ENCODE peak calls at places on chromosomes 12 and 14, in four cellular contexts. N is cardiac muscle cell, P is IMR-90, F is type B pancreatic cell. U is an unnamed sample.

GRCh38 chr12:3748620-3749019 is 4.3 kb downstream of the CRACR2A start:
- DNase-seq in P (no peak), F (no peak), N (no peak), U (no peak)

GRCh38 chr12:15163577-15163976 is 57.6 kb downstream of the RERG start:
- DNase-seq in P (no peak), N (peak; percentile 36), F (no peak), U (no peak)

GRCh38 chr12:104411826-104412626 is 44.7 kb upstream of the CHST11 start:
- DNase-seq in F (no peak), N (peak; percentile 50), P (peak; percentile 40), U (no peak)

GRCh38 chr12:126355346-126355745 is 1290.1 kb downstream of the AACS start:
- DNase-seq in F (no peak), N (no peak), P (no peak), U (no peak)

GRCh38 chr12:116592116-116592637 is 33.0 kb downstream of the MAP1LC3B2 start:
- DNase-seq in N (peak; percentile 62), F (no peak), P (no peak), U (no peak)

GRCh38 chr14:104158827-104159798 is 20.7 kb downstream of the KIF26A start:
- DNase-seq in N (no peak), P (no peak), F (no peak), U (no peak)

GRCh38 chr14:88170333-88170732 is 152.7 kb downstream of the KCNK10 start:
- DNase-seq in F (no peak), N (no peak), P (no peak), U (no peak)

GRCh38 chr14:21308479-21309237 is 28.8 kb downstream of the RPGRIP1 start:
- DNase-seq in F (peak; percentile 79), P (peak; percentile 23), N (peak; percentile 93), U (no peak)

GRCh38 chr12:88299567-88300101 is 157.5 kb downstream of the TMTC3 start:
- DNase-seq in P (peak; percentile 98), F (no peak), N (peak; percentile 93), U (peak; percentile 1)

GRCh38 chr12:28089363-28089762 is 100.9 kb upstream of the CCDC91 start:
- DNase-seq in F (no peak), N (peak; percentile 45), P (peak; percentile 37), U (no peak)

GRCh38 chr12:52254965-52255751 is 19.3 kb upstream of the KRT86 start:
- DNase-seq in F (no peak), N (no peak), P (no peak), U (no peak)

GRCh38 chr14:101198398-101199027 is 295.0 kb upstream of the RTL1 start:
- DNase-seq in P (no peak), F (peak; percentile 67), N (no peak), U (no peak)

GRCh38 chr14:105199093-105199492 is 18.0 kb upstream of the NUDT14 start:
- DNase-seq in N (peak; percentile 66), P (peak; percentile 19), F (no peak), U (no peak)

GRCh38 chr12:5200276-5201087 is 156.8 kb downstream of the KCNA5 start:
- DNase-seq in P (peak; percentile 28), N (no peak), F (no peak), U (peak; percentile 30)

GRCh38 chr14:101962503-101962874 is 1.9 kb upstream of the DYNC1H1 start:
- DNase-seq in F (no peak), N (peak; percentile 86), P (peak; percentile 93), U (no peak)

GRCh38 chr14:104820669-104821228 is 19.8 kb downstream of the ZBTB42 start:
- DNase-seq in N (peak; percentile 81), P (peak; percentile 72), F (no peak), U (no peak)

GRCh38 chr12:123365141-123365917 is 682 bp upstream of the SBNO1 start:
- DNase-seq in F (peak; percentile 99), P (peak; percentile 98), N (peak; percentile 99), U (peak; percentile 92)

GRCh38 chr14:34794941-34795340 is 80.2 kb downstream of the BAZ1A start:
- DNase-seq in P (no peak), N (no peak), F (no peak), U (no peak)

GRCh38 chr12:51958542-51958941 is 7.0 kb downstream of the ACVR1B start:
- DNase-seq in F (no peak), N (no peak), P (no peak), U (no peak)

GRCh38 chr12:12612403-12612802 is 727 bp downstream of the CREBL2 start:
- DNase-seq in P (peak; percentile 80), N (peak; percentile 87), F (no peak), U (peak; percentile 18)

GRCh38 chr12:79706676-79707075 is 15.9 kb upstream of the PAWR start:
- DNase-seq in F (no peak), P (no peak), N (no peak), U (no peak)

GRCh38 chr12:21656931-21657335 is 709 bp downstream of the LDHB start:
- DNase-seq in N (peak; percentile 57), F (no peak), P (peak; percentile 50), U (no peak)

U was measured in GM12892.